ENCODE peak calls at places on chromosomes 3 and 15, in four cellular contexts. E is uterus, Q is neural progenitor cell, O is ovary. Y is an unnamed sample.

GRCh38 chr3:191792580-191792979 is 331.6 kb downstream of the PYDC2 start:
- DNase-seq in O (no peak), E (no peak), Q (no peak), Y (no peak)

GRCh38 chr3:146537603-146538002 is 6.8 kb downstream of the PLSCR1 start:
- DNase-seq in E (no peak), O (no peak), Q (no peak), Y (no peak)

GRCh38 chr3:31776016-31776415 is 205.0 kb downstream of the OSBPL10 start:
- DNase-seq in O (no peak), E (no peak), Q (no peak), Y (no peak)

GRCh38 chr15:69602921-69603320 is 150.3 kb downstream of the RPLP1 start:
- DNase-seq in E (no peak), O (no peak), Q (no peak), Y (no peak)

GRCh38 chr3:29153811-29154210 is 127.1 kb upstream of the RBMS3 start:
- DNase-seq in E (no peak), Q (no peak), O (no peak), Y (no peak)

GRCh38 chr3:29468150-29468549 is 187.3 kb downstream of the RBMS3 start:
- DNase-seq in O (no peak), Q (no peak), E (no peak), Y (no peak)

GRCh38 chr3:184648726-184649125 is 63.1 kb downstream of the MAGEF1 start:
- DNase-seq in O (no peak), Q (no peak), E (peak), Y (no peak)

GRCh38 chr3:195224156-195224979 is 46.6 kb downstream of the XXYLT1 start:
- DNase-seq in O (peak), Q (no peak), E (peak), Y (no peak)

GRCh38 chr15:75058127-75058905 is 34.9 kb downstream of the PPCDC start:
- DNase-seq in E (no peak), O (peak), Q (no peak), Y (no peak)

GRCh38 chr15:68546318-68546717 is 32.5 kb upstream of the CORO2B start:
- DNase-seq in Q (no peak), E (no peak), O (no peak), Y (no peak)

GRCh38 chr3:151426337-151426648 is 34.6 kb downstream of the IGSF10 start:
- DNase-seq in E (no peak), O (no peak), Q (no peak), Y (no peak)
- TF ChIP-seq CTCF in E (no peak), O (no peak), Q (no peak), Y (no peak)

DNA sequence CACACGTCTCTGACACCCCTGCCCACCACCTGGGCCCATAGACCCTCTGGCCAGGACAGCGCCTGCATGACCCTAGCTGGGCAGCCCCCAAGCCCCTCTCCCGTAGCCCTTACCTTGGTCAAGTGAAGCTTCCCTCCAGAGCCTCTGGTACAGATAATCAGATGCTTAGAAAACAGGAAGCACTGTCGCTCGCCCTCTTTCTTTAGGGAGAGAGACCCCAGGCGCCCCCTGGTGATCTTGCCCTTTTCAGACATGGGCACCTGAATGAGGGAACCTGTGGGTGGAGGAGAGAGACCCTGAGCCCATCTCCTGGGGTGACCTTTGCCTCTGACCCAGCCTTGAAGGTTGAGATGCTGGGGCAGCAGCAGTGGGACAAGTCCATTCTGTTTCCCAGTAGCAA is 65.4 kb downstream of the RASGRF1 start:
- DNase-seq in E (no peak), O (no peak), Q (peak), Y (no peak)
- TF ChIP-seq CTCF in E (no peak), O (no peak), Q (peak), Y (no peak)

DNA sequence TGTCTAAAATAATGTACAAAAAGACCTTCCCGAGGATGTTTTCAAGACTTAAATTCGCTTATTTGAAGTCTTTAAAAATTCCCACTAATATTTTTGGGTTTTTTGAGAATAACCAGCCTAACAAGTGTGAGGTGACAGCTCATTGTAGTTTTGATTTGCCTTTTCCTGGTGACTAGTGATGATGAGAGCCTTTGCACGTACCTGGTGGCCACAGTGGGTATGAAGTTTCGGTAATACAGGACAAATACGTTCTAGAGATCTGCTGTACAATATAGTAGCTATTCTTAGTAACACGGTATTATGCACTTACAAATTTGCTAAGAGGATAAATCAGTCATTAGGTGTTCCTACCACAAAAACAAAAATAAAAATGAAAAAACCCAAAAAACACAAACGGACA is 124.9 kb downstream of the GRM7 start:
- DNase-seq in O (no peak), E (no peak), Q (no peak), Y (no peak)
- TF ChIP-seq CTCF in O (no peak), E (no peak), Q (no peak), Y (no peak)

GRCh38 chr3:51441282-51442030 is 50.4 kb downstream of the RBM15B start:
- DNase-seq in Q (no peak), E (no peak), O (no peak), Y (no peak)
- TF ChIP-seq CTCF in Q (no peak), E (no peak), O (no peak), Y (no peak)

GRCh38 chr3:64073362-64073761 is 50.1 kb upstream of the PSMD6 start:
- DNase-seq in O (no peak), Q (no peak), E (no peak), Y (no peak)
- TF ChIP-seq CTCF in O (no peak), Q (no peak), E (no peak), Y (no peak)

GRCh38 chr3:165339753-165340152 is 143.6 kb upstream of the SLITRK3 start:
- DNase-seq in O (no peak), Q (peak), E (no peak), Y (no peak)
- TF ChIP-seq CTCF in O (no peak), Q (peak), E (peak), Y (no peak)

Y was measured in omental fat pad.